ENCODE peak calls at places on chromosome 10, in nine cellular contexts. One of them, this sample, is unnamed.

GRCh38 chr10:103837370-103838094 is 17.8 kb downstream of the SH3PXD2A start:
- DNase-seq in PC-9: no peak
- DNase-seq in stromal cell of bone marrow: no peak
- DNase-seq in activated CD4-positive, alpha-beta T cell treated with anti-CD3 and anti-CD28 coated beads, Interleukin-2, amount 50 U/mL, for 1 hour: no peak
- DNase-seq in stimulated activated CD8-positive, alpha-beta memory T cell treated with anti-CD3 and anti-CD28 coated beads, Interleukin-7, amount 100 ng/mL, for 4 hours: no peak
- DNase-seq in RPMI8226: no peak
- DNase-seq in nephron progenitor cell: no peak
- DNase-seq in stimulated activated CD4-positive, alpha-beta T cell treated with anti-CD3 and anti-CD28 coated beads, Interleukin-2, amount 100 ng/mL, for 48 hours: no peak
- DNase-seq in GM23248: no peak
- DNase-seq in this sample: no peak

GRCh38 chr10:17751781-17752445 is at the start of gene TMEM236:
- DNase-seq in PC-9: no peak
- DNase-seq in stromal cell of bone marrow: no peak
- DNase-seq in activated CD4-positive, alpha-beta T cell treated with anti-CD3 and anti-CD28 coated beads, Interleukin-2, amount 50 U/mL, for 1 hour: no peak
- DNase-seq in stimulated activated CD8-positive, alpha-beta memory T cell treated with anti-CD3 and anti-CD28 coated beads, Interleukin-7, amount 100 ng/mL, for 4 hours: no peak
- DNase-seq in RPMI8226: no peak
- DNase-seq in nephron progenitor cell: no peak
- DNase-seq in stimulated activated CD4-positive, alpha-beta T cell treated with anti-CD3 and anti-CD28 coated beads, Interleukin-2, amount 100 ng/mL, for 48 hours: no peak
- DNase-seq in GM23248: no peak
- DNase-seq in this sample: no peak

GRCh38 chr10:28020993-28021982 is 22.4 kb upstream of the ODAD2 start:
- DNase-seq in PC-9: no peak
- DNase-seq in stromal cell of bone marrow: no peak
- DNase-seq in activated CD4-positive, alpha-beta T cell treated with anti-CD3 and anti-CD28 coated beads, Interleukin-2, amount 50 U/mL, for 1 hour: no peak
- DNase-seq in stimulated activated CD8-positive, alpha-beta memory T cell treated with anti-CD3 and anti-CD28 coated beads, Interleukin-7, amount 100 ng/mL, for 4 hours: no peak
- DNase-seq in RPMI8226: no peak
- DNase-seq in nephron progenitor cell: no peak
- DNase-seq in stimulated activated CD4-positive, alpha-beta T cell treated with anti-CD3 and anti-CD28 coated beads, Interleukin-2, amount 100 ng/mL, for 48 hours: no peak
- DNase-seq in GM23248: peak
- DNase-seq in this sample: no peak

GRCh38 chr10:114708717-114709352 is 50.8 kb upstream of the ABLIM1 start:
- DNase-seq in PC-9: peak
- DNase-seq in stromal cell of bone marrow: no peak
- DNase-seq in activated CD4-positive, alpha-beta T cell treated with anti-CD3 and anti-CD28 coated beads, Interleukin-2, amount 50 U/mL, for 1 hour: no peak
- DNase-seq in stimulated activated CD8-positive, alpha-beta memory T cell treated with anti-CD3 and anti-CD28 coated beads, Interleukin-7, amount 100 ng/mL, for 4 hours: no peak
- DNase-seq in RPMI8226: no peak
- DNase-seq in nephron progenitor cell: no peak
- DNase-seq in stimulated activated CD4-positive, alpha-beta T cell treated with anti-CD3 and anti-CD28 coated beads, Interleukin-2, amount 100 ng/mL, for 48 hours: no peak
- DNase-seq in GM23248: peak
- DNase-seq in this sample: no peak

GRCh38 chr10:72883861-72884260 is 9.7 kb upstream of the OIT3 start:
- DNase-seq in PC-9: no peak
- DNase-seq in stromal cell of bone marrow: no peak
- DNase-seq in activated CD4-positive, alpha-beta T cell treated with anti-CD3 and anti-CD28 coated beads, Interleukin-2, amount 50 U/mL, for 1 hour: no peak
- DNase-seq in stimulated activated CD8-positive, alpha-beta memory T cell treated with anti-CD3 and anti-CD28 coated beads, Interleukin-7, amount 100 ng/mL, for 4 hours: no peak
- DNase-seq in RPMI8226: no peak
- DNase-seq in nephron progenitor cell: no peak
- DNase-seq in stimulated activated CD4-positive, alpha-beta T cell treated with anti-CD3 and anti-CD28 coated beads, Interleukin-2, amount 100 ng/mL, for 48 hours: no peak
- DNase-seq in GM23248: no peak
- DNase-seq in this sample: no peak

GRCh38 chr10:3067045-3067858 is at the start of gene PFKP:
- DNase-seq in PC-9: no peak
- DNase-seq in stromal cell of bone marrow: no peak
- DNase-seq in activated CD4-positive, alpha-beta T cell treated with anti-CD3 and anti-CD28 coated beads, Interleukin-2, amount 50 U/mL, for 1 hour: peak
- DNase-seq in stimulated activated CD8-positive, alpha-beta memory T cell treated with anti-CD3 and anti-CD28 coated beads, Interleukin-7, amount 100 ng/mL, for 4 hours: peak
- DNase-seq in RPMI8226: peak
- DNase-seq in nephron progenitor cell: peak
- DNase-seq in stimulated activated CD4-positive, alpha-beta T cell treated with anti-CD3 and anti-CD28 coated beads, Interleukin-2, amount 100 ng/mL, for 48 hours: peak
- DNase-seq in GM23248: peak
- DNase-seq in this sample: no peak

GRCh38 chr10:43221419-43222293 is 45.2 kb downstream of the RASGEF1A start:
- DNase-seq in PC-9: no peak
- DNase-seq in stromal cell of bone marrow: no peak
- DNase-seq in activated CD4-positive, alpha-beta T cell treated with anti-CD3 and anti-CD28 coated beads, Interleukin-2, amount 50 U/mL, for 1 hour: no peak
- DNase-seq in stimulated activated CD8-positive, alpha-beta memory T cell treated with anti-CD3 and anti-CD28 coated beads, Interleukin-7, amount 100 ng/mL, for 4 hours: no peak
- DNase-seq in RPMI8226: peak
- DNase-seq in nephron progenitor cell: peak
- DNase-seq in stimulated activated CD4-positive, alpha-beta T cell treated with anti-CD3 and anti-CD28 coated beads, Interleukin-2, amount 100 ng/mL, for 48 hours: no peak
- DNase-seq in GM23248: no peak
- DNase-seq in this sample: no peak

GRCh38 chr10:14879055-14879800 is 562 bp downstream of the SUV39H2 start:
- DNase-seq in PC-9: no peak
- DNase-seq in stromal cell of bone marrow: no peak
- DNase-seq in activated CD4-positive, alpha-beta T cell treated with anti-CD3 and anti-CD28 coated beads, Interleukin-2, amount 50 U/mL, for 1 hour: peak
- DNase-seq in stimulated activated CD8-positive, alpha-beta memory T cell treated with anti-CD3 and anti-CD28 coated beads, Interleukin-7, amount 100 ng/mL, for 4 hours: peak
- DNase-seq in RPMI8226: peak
- DNase-seq in nephron progenitor cell: no peak
- DNase-seq in stimulated activated CD4-positive, alpha-beta T cell treated with anti-CD3 and anti-CD28 coated beads, Interleukin-2, amount 100 ng/mL, for 48 hours: peak
- DNase-seq in GM23248: peak
- DNase-seq in this sample: peak

GRCh38 chr10:42864575-42864974 is 82.0 kb downstream of the BMS1 start:
- DNase-seq in PC-9: no peak
- DNase-seq in stromal cell of bone marrow: no peak
- DNase-seq in activated CD4-positive, alpha-beta T cell treated with anti-CD3 and anti-CD28 coated beads, Interleukin-2, amount 50 U/mL, for 1 hour: no peak
- DNase-seq in stimulated activated CD8-positive, alpha-beta memory T cell treated with anti-CD3 and anti-CD28 coated beads, Interleukin-7, amount 100 ng/mL, for 4 hours: no peak
- DNase-seq in RPMI8226: no peak
- DNase-seq in nephron progenitor cell: no peak
- DNase-seq in stimulated activated CD4-positive, alpha-beta T cell treated with anti-CD3 and anti-CD28 coated beads, Interleukin-2, amount 100 ng/mL, for 48 hours: no peak
- DNase-seq in GM23248: peak
- DNase-seq in this sample: no peak

GRCh38 chr10:85547460-85548023 is 819.1 kb downstream of the GRID1 start:
- DNase-seq in PC-9: no peak
- DNase-seq in stromal cell of bone marrow: no peak
- DNase-seq in activated CD4-positive, alpha-beta T cell treated with anti-CD3 and anti-CD28 coated beads, Interleukin-2, amount 50 U/mL, for 1 hour: no peak
- DNase-seq in stimulated activated CD8-positive, alpha-beta memory T cell treated with anti-CD3 and anti-CD28 coated beads, Interleukin-7, amount 100 ng/mL, for 4 hours: no peak
- DNase-seq in RPMI8226: no peak
- DNase-seq in nephron progenitor cell: no peak
- DNase-seq in stimulated activated CD4-positive, alpha-beta T cell treated with anti-CD3 and anti-CD28 coated beads, Interleukin-2, amount 100 ng/mL, for 48 hours: no peak
- DNase-seq in GM23248: no peak
- DNase-seq in this sample: no peak

GRCh38 chr10:91552706-91553105 is 80.2 kb downstream of the PPP1R3C start:
- DNase-seq in PC-9: no peak
- DNase-seq in stromal cell of bone marrow: no peak
- DNase-seq in activated CD4-positive, alpha-beta T cell treated with anti-CD3 and anti-CD28 coated beads, Interleukin-2, amount 50 U/mL, for 1 hour: no peak
- DNase-seq in stimulated activated CD8-positive, alpha-beta memory T cell treated with anti-CD3 and anti-CD28 coated beads, Interleukin-7, amount 100 ng/mL, for 4 hours: no peak
- DNase-seq in RPMI8226: peak
- DNase-seq in nephron progenitor cell: no peak
- DNase-seq in stimulated activated CD4-positive, alpha-beta T cell treated with anti-CD3 and anti-CD28 coated beads, Interleukin-2, amount 100 ng/mL, for 48 hours: no peak
- DNase-seq in GM23248: peak
- DNase-seq in this sample: no peak

GRCh38 chr10:110216942-110217341 is 9.5 kb downstream of the MXI1 start:
- DNase-seq in PC-9: no peak
- DNase-seq in stromal cell of bone marrow: no peak
- DNase-seq in activated CD4-positive, alpha-beta T cell treated with anti-CD3 and anti-CD28 coated beads, Interleukin-2, amount 50 U/mL, for 1 hour: no peak
- DNase-seq in stimulated activated CD8-positive, alpha-beta memory T cell treated with anti-CD3 and anti-CD28 coated beads, Interleukin-7, amount 100 ng/mL, for 4 hours: no peak
- DNase-seq in RPMI8226: no peak
- DNase-seq in nephron progenitor cell: no peak
- DNase-seq in stimulated activated CD4-positive, alpha-beta T cell treated with anti-CD3 and anti-CD28 coated beads, Interleukin-2, amount 100 ng/mL, for 48 hours: no peak
- DNase-seq in GM23248: no peak
- DNase-seq in this sample: no peak

GRCh38 chr10:17375936-17376584 is 78.3 kb downstream of the ST8SIA6 start:
- DNase-seq in PC-9: no peak
- DNase-seq in stromal cell of bone marrow: no peak
- DNase-seq in activated CD4-positive, alpha-beta T cell treated with anti-CD3 and anti-CD28 coated beads, Interleukin-2, amount 50 U/mL, for 1 hour: peak
- DNase-seq in stimulated activated CD8-positive, alpha-beta memory T cell treated with anti-CD3 and anti-CD28 coated beads, Interleukin-7, amount 100 ng/mL, for 4 hours: peak
- DNase-seq in RPMI8226: peak
- DNase-seq in nephron progenitor cell: peak
- DNase-seq in stimulated activated CD4-positive, alpha-beta T cell treated with anti-CD3 and anti-CD28 coated beads, Interleukin-2, amount 100 ng/mL, for 48 hours: peak
- DNase-seq in GM23248: peak
- DNase-seq in this sample: no peak

GRCh38 chr10:32151876-32152275 is 95.7 kb upstream of the KIF5B start:
- DNase-seq in PC-9: no peak
- DNase-seq in stromal cell of bone marrow: no peak
- DNase-seq in activated CD4-positive, alpha-beta T cell treated with anti-CD3 and anti-CD28 coated beads, Interleukin-2, amount 50 U/mL, for 1 hour: no peak
- DNase-seq in stimulated activated CD8-positive, alpha-beta memory T cell treated with anti-CD3 and anti-CD28 coated beads, Interleukin-7, amount 100 ng/mL, for 4 hours: no peak
- DNase-seq in RPMI8226: no peak
- DNase-seq in nephron progenitor cell: no peak
- DNase-seq in stimulated activated CD4-positive, alpha-beta T cell treated with anti-CD3 and anti-CD28 coated beads, Interleukin-2, amount 100 ng/mL, for 48 hours: no peak
- DNase-seq in GM23248: peak
- DNase-seq in this sample: no peak

GRCh38 chr10:98268694-98269386 is 846 bp upstream of the LOXL4 start:
- DNase-seq in PC-9: no peak
- DNase-seq in stromal cell of bone marrow: no peak
- DNase-seq in activated CD4-positive, alpha-beta T cell treated with anti-CD3 and anti-CD28 coated beads, Interleukin-2, amount 50 U/mL, for 1 hour: no peak
- DNase-seq in stimulated activated CD8-positive, alpha-beta memory T cell treated with anti-CD3 and anti-CD28 coated beads, Interleukin-7, amount 100 ng/mL, for 4 hours: no peak
- DNase-seq in RPMI8226: peak
- DNase-seq in nephron progenitor cell: no peak
- DNase-seq in stimulated activated CD4-positive, alpha-beta T cell treated with anti-CD3 and anti-CD28 coated beads, Interleukin-2, amount 100 ng/mL, for 48 hours: no peak
- DNase-seq in GM23248: no peak
- DNase-seq in this sample: no peak

GRCh38 chr10:230758-231157 is 95.5 kb downstream of the ZMYND11 start:
- DNase-seq in PC-9: no peak
- DNase-seq in stromal cell of bone marrow: no peak
- DNase-seq in activated CD4-positive, alpha-beta T cell treated with anti-CD3 and anti-CD28 coated beads, Interleukin-2, amount 50 U/mL, for 1 hour: no peak
- DNase-seq in stimulated activated CD8-positive, alpha-beta memory T cell treated with anti-CD3 and anti-CD28 coated beads, Interleukin-7, amount 100 ng/mL, for 4 hours: no peak
- DNase-seq in RPMI8226: no peak
- DNase-seq in nephron progenitor cell: no peak
- DNase-seq in stimulated activated CD4-positive, alpha-beta T cell treated with anti-CD3 and anti-CD28 coated beads, Interleukin-2, amount 100 ng/mL, for 48 hours: no peak
- DNase-seq in GM23248: peak
- DNase-seq in this sample: no peak

GRCh38 chr10:26981232-26981631 is 119.1 kb downstream of the ANKRD26 start:
- DNase-seq in PC-9: no peak
- DNase-seq in stromal cell of bone marrow: no peak
- DNase-seq in activated CD4-positive, alpha-beta T cell treated with anti-CD3 and anti-CD28 coated beads, Interleukin-2, amount 50 U/mL, for 1 hour: no peak
- DNase-seq in stimulated activated CD8-positive, alpha-beta memory T cell treated with anti-CD3 and anti-CD28 coated beads, Interleukin-7, amount 100 ng/mL, for 4 hours: no peak
- DNase-seq in RPMI8226: no peak
- DNase-seq in nephron progenitor cell: no peak
- DNase-seq in stimulated activated CD4-positive, alpha-beta T cell treated with anti-CD3 and anti-CD28 coated beads, Interleukin-2, amount 100 ng/mL, for 48 hours: no peak
- DNase-seq in GM23248: no peak
- DNase-seq in this sample: no peak